ENCODE peak calls at places on chromosomes 7 and 10, in four cellular contexts. L is lung, Q is fibroblast of lung, T is substantia nigra. F is an unnamed sample.

GRCh38 chr7:12056381-12056780 is 154.7 kb upstream of the TMEM106B start:
- DNase-seq in L (no peak), Q (peak), T (no peak), F (no peak)

GRCh38 chr10:71316081-71316785 is 2.8 kb upstream of the SLC29A3 start:
- DNase-seq in L (no peak), Q (no peak), T (no peak), F (no peak)

GRCh38 chr7:131521651-131522163 is 34.7 kb downstream of the PODXL start:
- DNase-seq in L (peak), Q (no peak), T (no peak), F (no peak)

GRCh38 chr10:128211953-128212727 is 85.9 kb upstream of the MKI67 start:
- DNase-seq in L (peak), Q (peak), T (peak), F (peak)

GRCh38 chr7:123844712-123845219 is at the start of gene HYAL4:
- DNase-seq in L (no peak), Q (no peak), T (no peak), F (no peak)

GRCh38 chr10:27242951-27243551 is 2.5 kb upstream of the ACBD5 start:
- DNase-seq in L (peak), Q (peak), T (peak), F (no peak)

GRCh38 chr10:17533731-17534130 is 79.3 kb upstream of the ST8SIA6 start:
- DNase-seq in L (no peak), Q (peak), T (no peak), F (no peak)

GRCh38 chr10:92751534-92751811 is 61.7 kb downstream of the HHEX start:
- DNase-seq in L (no peak), Q (no peak), T (no peak), F (no peak)

GRCh38 chr10:69636626-69637550 is 6.8 kb downstream of the FAM241B start:
- DNase-seq in L (no peak), Q (no peak), T (no peak), F (no peak)

GRCh38 chr7:69597278-69598076 is 798 bp upstream of the AUTS2 start:
- DNase-seq in L (no peak), Q (peak), T (peak), F (peak)

GRCh38 chr10:95304976-95305375 is 14.2 kb upstream of the PDLIM1 start:
- DNase-seq in L (no peak), Q (no peak), T (no peak), F (no peak)

GRCh38 chr10:90930070-90930837 is 9.4 kb upstream of the ANKRD1 start:
- DNase-seq in L (no peak), Q (peak), T (no peak), F (no peak)

GRCh38 chr7:46352335-46352954 is 431.4 kb upstream of the IGFBP3 start:
- DNase-seq in L (no peak), Q (peak), T (no peak), F (peak)

GRCh38 chr10:91389636-91390512 is 20.3 kb upstream of the HECTD2 start:
- DNase-seq in L (no peak), Q (peak), T (no peak), F (peak)

GRCh38 chr10:12501851-12502525 is 152.6 kb downstream of the CAMK1D start:
- DNase-seq in L (no peak), Q (no peak), T (no peak), F (no peak)

GRCh38 chr10:34537629-34538231 is 277.4 kb downstream of the PARD3 start:
- DNase-seq in L (no peak), Q (no peak), T (no peak), F (no peak)

GRCh38 chr10:12742776-12743175 is 258.7 kb downstream of the CCDC3 start:
- DNase-seq in L (no peak), Q (no peak), T (no peak), F (no peak)

GRCh38 chr10:5525581-5526271 is 965 bp downstream of the CALML3 start:
- DNase-seq in L (no peak), Q (no peak), T (no peak), F (no peak)

GRCh38 chr7:17524746-17525145 is 226.3 kb downstream of the AHR start:
- DNase-seq in L (no peak), Q (peak), T (no peak), F (no peak)

GRCh38 chr10:11049772-11050171 is 32.1 kb downstream of the CELF2 start:
- DNase-seq in L (no peak), Q (no peak), T (no peak), F (no peak)

GRCh38 chr10:11048707-11049296 is 31.1 kb downstream of the CELF2 start:
- DNase-seq in L (no peak), Q (no peak), T (no peak), F (no peak)

GRCh38 chr10:11045995-11046394 is 28.3 kb downstream of the CELF2 start:
- DNase-seq in L (no peak), Q (no peak), T (no peak), F (peak)

GRCh38 chr10:11045487-11045886 is 27.8 kb downstream of the CELF2 start:
- DNase-seq in L (no peak), Q (no peak), T (no peak), F (no peak)

DNA sequence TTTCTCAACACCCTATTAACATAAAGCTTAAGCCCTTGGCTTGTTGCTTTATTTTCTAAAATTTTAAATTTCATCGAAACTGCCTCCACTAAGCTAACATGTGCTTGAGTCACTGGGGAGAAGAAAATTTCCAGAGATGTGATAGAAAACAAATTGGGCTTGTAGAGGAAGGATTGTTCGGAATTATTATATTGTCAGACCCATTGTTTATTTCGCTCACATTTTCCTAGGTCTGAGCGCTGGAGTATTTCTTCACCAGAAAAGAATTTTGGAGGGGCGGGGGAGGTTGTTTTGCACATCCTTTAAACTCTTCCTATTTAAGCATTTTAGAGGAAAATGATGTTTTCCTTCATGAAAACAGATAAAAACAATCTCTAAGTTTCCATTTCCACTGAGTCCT is 29.1 kb downstream of the CELF2 start:
- DNase-seq in L (no peak), Q (no peak), T (no peak), F (no peak)
- H3K27ac ChIP-seq in L (no peak), Q (no peak), T (no peak), F (peak)

GRCh38 chr10:29857843-29858242 is 201.5 kb downstream of the JCAD start:
- DNase-seq in L (no peak), Q (no peak), T (no peak), F (no peak)

GRCh38 chr10:29856295-29856694 is 203.1 kb downstream of the JCAD start:
- DNase-seq in L (no peak), Q (no peak), T (no peak), F (no peak)

GRCh38 chr10:29859521-29860130 is 199.8 kb downstream of the JCAD start:
- DNase-seq in L (no peak), Q (peak), T (no peak), F (no peak)

GRCh38 chr10:29860159-29860558 is 199.2 kb downstream of the JCAD start:
- DNase-seq in L (no peak), Q (peak), T (no peak), F (no peak)

DNA sequence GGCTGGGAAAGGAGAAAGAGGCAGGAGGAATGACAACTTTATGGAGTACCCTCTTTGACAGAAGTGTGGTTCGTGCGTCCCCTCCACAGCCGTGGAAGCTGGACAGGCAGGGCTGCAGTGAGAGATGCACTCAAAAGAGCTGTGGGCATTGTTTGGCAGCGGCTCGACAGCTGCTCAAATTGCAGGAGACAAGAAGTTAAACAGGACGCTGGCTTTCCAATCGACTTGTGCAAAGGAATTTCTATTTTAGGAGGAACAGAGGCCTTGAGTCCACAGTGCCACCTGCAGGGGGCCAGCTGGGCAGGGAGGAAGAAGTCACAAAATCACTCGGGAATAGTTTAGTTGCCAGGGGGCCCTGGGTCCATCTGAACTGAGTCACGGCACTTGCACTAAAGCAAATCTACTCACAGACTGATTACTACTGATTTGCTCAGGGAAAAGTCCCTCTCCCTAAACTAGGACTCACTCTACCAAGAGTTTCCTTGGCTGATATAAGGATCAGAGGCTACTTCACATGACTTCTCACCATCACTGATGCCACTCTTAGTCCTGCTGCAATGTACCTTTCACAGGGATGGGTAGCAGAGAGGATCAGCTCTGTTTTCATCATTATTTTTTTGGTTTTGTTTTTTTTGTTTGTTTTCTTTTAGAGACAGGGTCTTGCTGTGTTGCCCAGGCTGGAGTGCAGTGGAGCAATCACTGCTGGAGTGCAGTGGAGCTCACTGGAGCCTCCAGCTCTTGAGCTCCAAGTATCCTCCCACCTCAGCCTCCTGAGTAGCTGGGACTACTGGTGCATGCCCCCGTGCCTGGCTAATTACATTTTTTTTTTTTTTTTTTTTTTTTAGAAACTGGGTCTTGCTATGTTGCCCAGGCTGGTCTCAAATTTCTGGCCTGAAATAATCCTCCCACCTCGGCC is 200.8 kb downstream of the JCAD start:
- DNase-seq in L (peak), Q (peak), T (no peak), F (no peak)
- H3K27ac ChIP-seq in L (peak), Q (no peak), T (no peak), F (no peak)

DNA sequence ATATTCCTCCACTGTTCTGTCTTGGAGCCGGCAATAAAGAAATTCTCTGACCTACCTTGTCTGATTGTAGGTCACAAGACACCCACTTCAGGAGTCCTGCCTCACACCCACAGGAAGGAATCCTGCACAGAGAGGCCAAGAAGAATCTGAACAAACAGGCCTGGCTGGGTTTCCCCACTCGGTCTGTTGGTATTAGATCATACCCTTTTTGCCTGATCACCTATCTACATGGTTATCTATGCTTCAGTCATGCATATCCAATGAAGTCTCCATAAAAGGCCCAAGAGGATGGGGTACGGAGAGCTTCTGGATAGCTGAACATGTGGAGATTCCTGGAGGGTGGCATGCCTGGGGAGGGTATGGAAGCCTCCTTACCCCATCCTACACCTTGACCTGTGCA is 12.3 kb downstream of the OGDH start:
- DNase-seq in L (no peak), Q (no peak), T (no peak), F (no peak)
- H3K27ac ChIP-seq in L (peak), Q (no peak), T (no peak), F (no peak)

DNA sequence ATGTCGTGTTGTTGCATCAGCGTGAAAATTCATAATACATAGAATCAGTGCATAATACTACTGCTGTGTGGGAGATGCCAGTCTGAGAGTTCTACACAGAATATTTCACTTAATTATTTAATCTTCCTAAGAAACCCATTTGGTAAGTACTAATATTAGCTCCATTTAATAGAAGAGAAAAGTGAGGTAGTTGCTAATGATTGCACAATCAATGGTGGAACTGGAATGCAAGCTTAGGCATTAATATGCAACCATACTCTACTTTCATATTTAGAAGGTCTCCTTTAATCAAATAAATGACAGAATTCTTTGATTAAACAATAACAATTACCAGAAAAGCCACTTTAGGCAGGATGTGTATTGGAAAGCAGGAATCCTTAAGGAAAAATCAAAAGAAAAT is 660.7 kb upstream of the PHF14 start:
- DNase-seq in L (no peak), Q (no peak), T (no peak), F (no peak)
- H3K27ac ChIP-seq in L (no peak), Q (no peak), T (no peak), F (no peak)

F was measured in tibial nerve.